ENCODE peak calls at places on chromosomes 3 and 15, in four cellular contexts. One of them, this sample, is unnamed.

GRCh38 chr3:184039414-184039813 is 7.9 kb downstream of the HTR3D start:
- DNase-seq in A673: peak
- DNase-seq in tibial artery: no peak
- DNase-seq in endothelial cell: no peak
- DNase-seq in this sample: no peak

GRCh38 chr15:98905981-98906711 is 101.4 kb downstream of the PGPEP1L start:
- DNase-seq in A673: no peak
- DNase-seq in tibial artery: no peak
- DNase-seq in endothelial cell: no peak
- DNase-seq in this sample: no peak

GRCh38 chr15:45719490-45719889 is 84.7 kb downstream of the SQOR start:
- DNase-seq in A673: no peak
- DNase-seq in tibial artery: no peak
- DNase-seq in endothelial cell: no peak
- DNase-seq in this sample: no peak

GRCh38 chr3:109478614-109479013 is 141.3 kb upstream of the DPPA4 start:
- DNase-seq in A673: no peak
- DNase-seq in tibial artery: no peak
- DNase-seq in endothelial cell: no peak
- DNase-seq in this sample: no peak

GRCh38 chr3:107142171-107142570 is 235.1 kb upstream of the CCDC54 start:
- DNase-seq in A673: no peak
- DNase-seq in tibial artery: no peak
- DNase-seq in endothelial cell: no peak
- DNase-seq in this sample: no peak

GRCh38 chr3:134562055-134562454 is 76.2 kb downstream of the CEP63 start:
- DNase-seq in A673: no peak
- DNase-seq in tibial artery: no peak
- DNase-seq in endothelial cell: no peak
- DNase-seq in this sample: no peak

GRCh38 chr3:46360904-46361303 is 7.0 kb downstream of the CCR2 start:
- DNase-seq in A673: no peak
- DNase-seq in tibial artery: no peak
- DNase-seq in endothelial cell: no peak
- DNase-seq in this sample: no peak

GRCh38 chr15:101675796-101676582 is 23.8 kb upstream of the TM2D3 start:
- DNase-seq in A673: no peak
- DNase-seq in tibial artery: no peak
- DNase-seq in endothelial cell: no peak
- DNase-seq in this sample: no peak

GRCh38 chr3:128296469-128297251 is 143.4 kb downstream of the EEFSEC start:
- DNase-seq in A673: no peak
- DNase-seq in tibial artery: no peak
- DNase-seq in endothelial cell: no peak
- DNase-seq in this sample: no peak

GRCh38 chr3:134928392-134928791 is 133.3 kb downstream of the EPHB1 start:
- DNase-seq in A673: no peak
- DNase-seq in tibial artery: no peak
- DNase-seq in endothelial cell: no peak
- DNase-seq in this sample: no peak

GRCh38 chr3:169886671-169887070 is 16.9 kb upstream of the LRRC31 start:
- DNase-seq in A673: no peak
- DNase-seq in tibial artery: peak
- DNase-seq in endothelial cell: no peak
- DNase-seq in this sample: no peak

GRCh38 chr3:53161345-53161819 is 373 bp downstream of the PRKCD start:
- DNase-seq in A673: no peak
- DNase-seq in tibial artery: no peak
- DNase-seq in endothelial cell: no peak
- DNase-seq in this sample: no peak

GRCh38 chr3:52106951-52107611 is 47.1 kb downstream of the POC1A start:
- DNase-seq in A673: no peak
- DNase-seq in tibial artery: no peak
- DNase-seq in endothelial cell: no peak
- DNase-seq in this sample: no peak

GRCh38 chr15:34584321-34584668 is 844 bp upstream of the GOLGA8B start:
- DNase-seq in A673: no peak
- DNase-seq in tibial artery: no peak
- DNase-seq in endothelial cell: no peak
- DNase-seq in this sample: no peak

GRCh38 chr3:126607214-126607908 is 47.6 kb downstream of the TXNRD3 start:
- DNase-seq in A673: no peak
- DNase-seq in tibial artery: no peak
- DNase-seq in endothelial cell: no peak
- DNase-seq in this sample: no peak

GRCh38 chr15:72037321-72037720 is 80.6 kb downstream of the MYO9A start:
- DNase-seq in A673: no peak
- DNase-seq in tibial artery: no peak
- DNase-seq in endothelial cell: no peak
- DNase-seq in this sample: no peak

GRCh38 chr15:75904241-75904631 is 558 bp downstream of the FBXO22 start:
- DNase-seq in A673: peak
- DNase-seq in tibial artery: no peak
- DNase-seq in endothelial cell: peak
- DNase-seq in this sample: no peak

GRCh38 chr3:178971614-178972013 is 100.0 kb downstream of the ZMAT3 start:
- DNase-seq in A673: no peak
- DNase-seq in tibial artery: no peak
- DNase-seq in endothelial cell: no peak
- DNase-seq in this sample: no peak

GRCh38 chr3:50525987-50526386 is 22.6 kb upstream of the CACNA2D2 start:
- DNase-seq in A673: no peak
- DNase-seq in tibial artery: peak
- DNase-seq in endothelial cell: peak
- DNase-seq in this sample: peak

GRCh38 chr3:61940241-61940640 is 378.9 kb downstream of the PTPRG start:
- DNase-seq in A673: no peak
- DNase-seq in tibial artery: no peak
- DNase-seq in endothelial cell: no peak
- DNase-seq in this sample: no peak

GRCh38 chr3:72798552-72799195 is 49.6 kb downstream of the SHQ1 start:
- DNase-seq in A673: no peak
- DNase-seq in tibial artery: no peak
- DNase-seq in endothelial cell: no peak
- DNase-seq in this sample: no peak

GRCh38 chr15:67249830-67250229 is 4.6 kb downstream of the AAGAB start:
- DNase-seq in A673: no peak
- DNase-seq in tibial artery: no peak
- DNase-seq in endothelial cell: no peak
- DNase-seq in this sample: no peak

GRCh38 chr3:145370870-145371269 is 790.1 kb downstream of the PLOD2 start:
- DNase-seq in A673: no peak
- DNase-seq in tibial artery: no peak
- DNase-seq in endothelial cell: no peak
- DNase-seq in this sample: no peak

GRCh38 chr3:183698760-183699159 is 1.2 kb downstream of the YEATS2 start:
- DNase-seq in A673: peak
- DNase-seq in tibial artery: no peak
- DNase-seq in endothelial cell: peak
- DNase-seq in this sample: no peak

GRCh38 chr3:98901032-98901464 is 447 bp downstream of the DCBLD2 start:
- DNase-seq in A673: peak
- DNase-seq in tibial artery: peak
- DNase-seq in endothelial cell: peak
- DNase-seq in this sample: no peak